ENCODE peak calls at places on chromosomes 2 and 18, in seven cellular contexts. G is brain microvascular endothelial cell, U is HL-60, E is cardiac septum, D is hypothalamus, W is sciatic nerve, P is WTC11. O is an unnamed sample.

GRCh38 chr2:62611820-62612219 is 93.7 kb upstream of the EHBP1 start:
- DNase-seq in G (no peak), U (no peak), E (no peak), D (no peak), W (no peak), P (no peak), O (no peak)

GRCh38 chr2:231919341-231920035 is 6.7 kb downstream of the NPPC start:
- DNase-seq in G (no peak), U (no peak), E (peak), D (no peak), W (no peak), P (no peak), O (no peak)

GRCh38 chr2:189018636-189019035 is 44.5 kb downstream of the COL3A1 start:
- DNase-seq in G (no peak), U (no peak), E (no peak), D (no peak), W (no peak), P (no peak), O (no peak)

GRCh38 chr2:121103969-121104368 is 181.0 kb downstream of the TFCP2L1 start:
- DNase-seq in G (no peak), U (no peak), E (no peak), D (no peak), W (no peak), P (no peak), O (no peak)

GRCh38 chr18:48777737-48778111 is 173.0 kb downstream of the SMAD7 start:
- DNase-seq in G (no peak), U (no peak), E (no peak), D (no peak), W (no peak), P (no peak), O (no peak)

GRCh38 chr2:240557101-240557751 is 562 bp downstream of the ANKMY1 start:
- DNase-seq in G (no peak), U (no peak), E (no peak), D (no peak), W (peak), P (no peak), O (no peak)

GRCh38 chr2:43303889-43304288 is 77.5 kb upstream of the ZFP36L2 start:
- DNase-seq in G (no peak), U (no peak), E (no peak), D (no peak), W (no peak), P (no peak), O (no peak)

GRCh38 chr2:75047907-75048625 is 89.6 kb downstream of the POLE4 start:
- DNase-seq in G (peak), U (no peak), E (no peak), D (no peak), W (no peak), P (no peak), O (no peak)

GRCh38 chr2:186480991-186481390 is 5.1 kb upstream of the ZC3H15 start:
- DNase-seq in G (no peak), U (no peak), E (no peak), D (no peak), W (no peak), P (no peak), O (no peak)

GRCh38 chr2:172811027-172811426 is 75.4 kb downstream of the RAPGEF4 start:
- DNase-seq in G (peak), U (no peak), E (no peak), D (no peak), W (no peak), P (no peak), O (no peak)

GRCh38 chr18:12948055-12948804 is 419 bp downstream of the SEH1L start:
- DNase-seq in G (peak), U (peak), E (peak), D (peak), W (peak), P (peak), O (peak)

GRCh38 chr2:126852361-126852760 is 46.3 kb upstream of the TEX51 start:
- DNase-seq in G (no peak), U (no peak), E (no peak), D (no peak), W (no peak), P (no peak), O (no peak)

GRCh38 chr2:15943378-15943851 is 3.1 kb downstream of the MYCN start:
- DNase-seq in G (no peak), U (no peak), E (no peak), D (peak), W (peak), P (peak), O (no peak)

GRCh38 chr18:49812321-49813070 is 837 bp downstream of the ACAA2 start:
- DNase-seq in G (no peak), U (no peak), E (no peak), D (no peak), W (no peak), P (no peak), O (no peak)

GRCh38 chr2:29229640-29230039 is 114.4 kb downstream of the CLIP4 start:
- DNase-seq in G (no peak), U (no peak), E (no peak), D (no peak), W (no peak), P (peak), O (no peak)

GRCh38 chr2:45986509-45986908 is 310.7 kb upstream of the EPAS1 start:
- DNase-seq in G (no peak), U (peak), E (peak), D (no peak), W (no peak), P (no peak), O (no peak)

GRCh38 chr18:23585897-23586248 is 433 bp downstream of the NPC1 start:
- DNase-seq in G (no peak), U (no peak), E (no peak), D (no peak), W (no peak), P (no peak), O (no peak)

GRCh38 chr18:49723648-49724180 is 89.6 kb downstream of the ACAA2 start:
- DNase-seq in G (peak), U (no peak), E (no peak), D (no peak), W (no peak), P (no peak), O (no peak)

GRCh38 chr2:43818761-43819160 is 19.9 kb downstream of the ABCG5 start:
- DNase-seq in G (peak), U (peak), E (no peak), D (no peak), W (peak), P (no peak), O (no peak)

GRCh38 chr2:159615187-159615935 is 987 bp downstream of the BAZ2B start:
- DNase-seq in G (peak), U (peak), E (peak), D (peak), W (peak), P (peak), O (peak)

GRCh38 chr2:30915485-30915884 is 108.2 kb upstream of the CAPN13 start:
- DNase-seq in G (peak), U (peak), E (peak), D (no peak), W (no peak), P (peak), O (no peak)

GRCh38 chr2:36951574-36951973 is 14.8 kb downstream of the STRN start:
- DNase-seq in G (peak), U (no peak), E (no peak), D (no peak), W (no peak), P (no peak), O (no peak)

GRCh38 chr2:65372619-65373018 is 59.8 kb downstream of the SPRED2 start:
- DNase-seq in G (no peak), U (no peak), E (no peak), D (no peak), W (no peak), P (no peak), O (no peak)

GRCh38 chr18:72820571-72820970 is 47.2 kb downstream of the NETO1 start:
- DNase-seq in G (no peak), U (no peak), E (no peak), D (no peak), W (no peak), P (no peak), O (no peak)

GRCh38 chr18:45755936-45756335 is 32.0 kb downstream of the SLC14A1 start:
- DNase-seq in G (peak), U (no peak), E (no peak), D (no peak), W (peak), P (no peak), O (no peak)

GRCh38 chr2:177165103-177165583 is 47.5 kb upstream of the HNRNPA3 start:
- DNase-seq in G (peak), U (peak), E (no peak), D (no peak), W (no peak), P (no peak), O (no peak)

GRCh38 chr2:133568598-133568997 is 335 bp upstream of the NCKAP5 start:
- DNase-seq in G (no peak), U (no peak), E (no peak), D (no peak), W (no peak), P (no peak), O (no peak)

GRCh38 chr18:33201509-33201926 is 239.0 kb downstream of the CCDC178 start:
- DNase-seq in G (peak), U (peak), E (no peak), D (no peak), W (no peak), P (peak), O (no peak)

GRCh38 chr2:201158111-201158929 is 24.6 kb upstream of the CASP10 start:
- DNase-seq in G (peak), U (peak), E (peak), D (no peak), W (peak), P (peak), O (peak)

GRCh38 chr2:11129598-11130449 is 25.4 kb upstream of the SLC66A3 start:
- DNase-seq in G (no peak), U (peak), E (no peak), D (no peak), W (peak), P (peak), O (peak)

GRCh38 chr2:54595999-54596903 is 127.2 kb upstream of the EML6 start:
- DNase-seq in G (no peak), U (no peak), E (no peak), D (no peak), W (no peak), P (no peak), O (no peak)

GRCh38 chr2:33177627-33178026 is 230.9 kb downstream of the LTBP1 start:
- DNase-seq in G (no peak), U (no peak), E (no peak), D (no peak), W (no peak), P (no peak), O (no peak)

GRCh38 chr18:44520981-44521672 is 159.6 kb upstream of the SETBP1 start:
- DNase-seq in G (no peak), U (no peak), E (no peak), D (no peak), W (no peak), P (no peak), O (no peak)

GRCh38 chr2:45018033-45018432 is 8.8 kb upstream of the SIX2 start:
- DNase-seq in G (no peak), U (no peak), E (no peak), D (no peak), W (no peak), P (no peak), O (no peak)

O was measured in CMK.